ENCODE peak calls at places on chromosomes 12 and 14, in five cellular contexts. One of them, this sample, is unnamed.

GRCh38 chr12:39236994-39237393 is 205.9 kb downstream of the KIF21A start:
- DNase-seq in H7: no peak
- DNase-seq in NCI-H1092: no peak
- DNase-seq in activated gamma-delta T cell treated with Interleukin-2 at 50 U/mL for 16 hours: no peak
- DNase-seq in C1 segment of cervical spinal cord: no peak
- DNase-seq in this sample: no peak

GRCh38 chr12:12999276-12999958 is 648 bp downstream of the HEBP1 start:
- DNase-seq in H7: peak; percentile 75
- DNase-seq in NCI-H1092: no peak
- DNase-seq in activated gamma-delta T cell treated with Interleukin-2 at 50 U/mL for 16 hours: no peak
- DNase-seq in C1 segment of cervical spinal cord: no peak
- DNase-seq in this sample: no peak

GRCh38 chr14:100237735-100238418 is 1.1 kb upstream of the YY1 start:
- DNase-seq in H7: peak; percentile 77
- DNase-seq in NCI-H1092: peak; percentile 38
- DNase-seq in activated gamma-delta T cell treated with Interleukin-2 at 50 U/mL for 16 hours: peak; percentile 49
- DNase-seq in C1 segment of cervical spinal cord: no peak
- DNase-seq in this sample: peak; percentile 48

GRCh38 chr12:53485955-53486729 is 13.1 kb downstream of the MAP3K12 start:
- DNase-seq in H7: no peak
- DNase-seq in NCI-H1092: no peak
- DNase-seq in activated gamma-delta T cell treated with Interleukin-2 at 50 U/mL for 16 hours: no peak
- DNase-seq in C1 segment of cervical spinal cord: no peak
- DNase-seq in this sample: no peak

GRCh38 chr14:102484316-102484715 is 25.3 kb downstream of the ANKRD9 start:
- DNase-seq in H7: no peak
- DNase-seq in NCI-H1092: no peak
- DNase-seq in activated gamma-delta T cell treated with Interleukin-2 at 50 U/mL for 16 hours: no peak
- DNase-seq in C1 segment of cervical spinal cord: no peak
- DNase-seq in this sample: no peak

GRCh38 chr12:1115471-1116242 is 124.6 kb downstream of the ERC1 start:
- DNase-seq in H7: no peak
- DNase-seq in NCI-H1092: no peak
- DNase-seq in activated gamma-delta T cell treated with Interleukin-2 at 50 U/mL for 16 hours: no peak
- DNase-seq in C1 segment of cervical spinal cord: no peak
- DNase-seq in this sample: no peak

GRCh38 chr12:72872488-72872887 is 600.3 kb downstream of the TRHDE start:
- DNase-seq in H7: peak; percentile 7
- DNase-seq in NCI-H1092: no peak
- DNase-seq in activated gamma-delta T cell treated with Interleukin-2 at 50 U/mL for 16 hours: no peak
- DNase-seq in C1 segment of cervical spinal cord: no peak
- DNase-seq in this sample: no peak

GRCh38 chr12:58895053-58895452 is 25.3 kb downstream of the LRIG3 start:
- DNase-seq in H7: no peak
- DNase-seq in NCI-H1092: no peak
- DNase-seq in activated gamma-delta T cell treated with Interleukin-2 at 50 U/mL for 16 hours: no peak
- DNase-seq in C1 segment of cervical spinal cord: no peak
- DNase-seq in this sample: no peak

GRCh38 chr14:28603606-28604005 is 163.0 kb upstream of the FOXG1 start:
- DNase-seq in H7: no peak
- DNase-seq in NCI-H1092: no peak
- DNase-seq in activated gamma-delta T cell treated with Interleukin-2 at 50 U/mL for 16 hours: no peak
- DNase-seq in C1 segment of cervical spinal cord: no peak
- DNase-seq in this sample: no peak

GRCh38 chr12:107145397-107145796 is 52.0 kb upstream of the CRY1 start:
- DNase-seq in H7: no peak
- DNase-seq in NCI-H1092: no peak
- DNase-seq in activated gamma-delta T cell treated with Interleukin-2 at 50 U/mL for 16 hours: no peak
- DNase-seq in C1 segment of cervical spinal cord: no peak
- DNase-seq in this sample: no peak

GRCh38 chr12:4956054-4956453 is 46.3 kb downstream of the KCNA1 start:
- DNase-seq in H7: no peak
- DNase-seq in NCI-H1092: no peak
- DNase-seq in activated gamma-delta T cell treated with Interleukin-2 at 50 U/mL for 16 hours: no peak
- DNase-seq in C1 segment of cervical spinal cord: no peak
- DNase-seq in this sample: no peak

GRCh38 chr12:27344760-27345159 is 12.1 kb downstream of the BMAL2 start:
- DNase-seq in H7: no peak
- DNase-seq in NCI-H1092: no peak
- DNase-seq in activated gamma-delta T cell treated with Interleukin-2 at 50 U/mL for 16 hours: no peak
- DNase-seq in C1 segment of cervical spinal cord: no peak
- DNase-seq in this sample: no peak

GRCh38 chr12:38137716-38138115 is 178.9 kb upstream of the ALG10B start:
- DNase-seq in H7: no peak
- DNase-seq in NCI-H1092: no peak
- DNase-seq in activated gamma-delta T cell treated with Interleukin-2 at 50 U/mL for 16 hours: no peak
- DNase-seq in C1 segment of cervical spinal cord: no peak
- DNase-seq in this sample: no peak

GRCh38 chr12:73529954-73530353 is 1007.7 kb upstream of the ATXN7L3B start:
- DNase-seq in H7: no peak
- DNase-seq in NCI-H1092: no peak
- DNase-seq in activated gamma-delta T cell treated with Interleukin-2 at 50 U/mL for 16 hours: no peak
- DNase-seq in C1 segment of cervical spinal cord: no peak
- DNase-seq in this sample: no peak

GRCh38 chr12:104702565-104703139 is 245.9 kb downstream of the CHST11 start:
- DNase-seq in H7: no peak
- DNase-seq in NCI-H1092: no peak
- DNase-seq in activated gamma-delta T cell treated with Interleukin-2 at 50 U/mL for 16 hours: no peak
- DNase-seq in C1 segment of cervical spinal cord: no peak
- DNase-seq in this sample: no peak

GRCh38 chr12:116916122-116916521 is 5.4 kb downstream of the FBXW8 start:
- DNase-seq in H7: no peak
- DNase-seq in NCI-H1092: no peak
- DNase-seq in activated gamma-delta T cell treated with Interleukin-2 at 50 U/mL for 16 hours: no peak
- DNase-seq in C1 segment of cervical spinal cord: no peak
- DNase-seq in this sample: no peak

GRCh38 chr12:114744696-114745095 is 60.7 kb upstream of the TBX3 start:
- DNase-seq in H7: no peak
- DNase-seq in NCI-H1092: no peak
- DNase-seq in activated gamma-delta T cell treated with Interleukin-2 at 50 U/mL for 16 hours: no peak
- DNase-seq in C1 segment of cervical spinal cord: no peak
- DNase-seq in this sample: no peak

GRCh38 chr12:92338102-92338501 is 192.5 kb upstream of the BTG1 start:
- DNase-seq in H7: no peak
- DNase-seq in NCI-H1092: no peak
- DNase-seq in activated gamma-delta T cell treated with Interleukin-2 at 50 U/mL for 16 hours: no peak
- DNase-seq in C1 segment of cervical spinal cord: no peak
- DNase-seq in this sample: no peak

GRCh38 chr12:88638956-88639355 is 58.7 kb upstream of the KITLG start:
- DNase-seq in H7: no peak
- DNase-seq in NCI-H1092: no peak
- DNase-seq in activated gamma-delta T cell treated with Interleukin-2 at 50 U/mL for 16 hours: no peak
- DNase-seq in C1 segment of cervical spinal cord: no peak
- DNase-seq in this sample: no peak

GRCh38 chr12:25553083-25553482 is at the start of gene LMNTD1:
- DNase-seq in H7: no peak
- DNase-seq in NCI-H1092: no peak
- DNase-seq in activated gamma-delta T cell treated with Interleukin-2 at 50 U/mL for 16 hours: no peak
- DNase-seq in C1 segment of cervical spinal cord: no peak
- DNase-seq in this sample: no peak

GRCh38 chr12:131987552-131987951 is 37.8 kb downstream of the EP400 start:
- DNase-seq in H7: no peak
- DNase-seq in NCI-H1092: no peak
- DNase-seq in activated gamma-delta T cell treated with Interleukin-2 at 50 U/mL for 16 hours: no peak
- DNase-seq in C1 segment of cervical spinal cord: no peak
- DNase-seq in this sample: no peak

GRCh38 chr14:96797943-96798349 is 764 bp downstream of the VRK1 start:
- DNase-seq in H7: no peak
- DNase-seq in NCI-H1092: no peak
- DNase-seq in activated gamma-delta T cell treated with Interleukin-2 at 50 U/mL for 16 hours: peak; percentile 11
- DNase-seq in C1 segment of cervical spinal cord: no peak
- DNase-seq in this sample: peak; percentile 26

GRCh38 chr12:106275458-106275857 is 27.1 kb upstream of the TCP11L2 start:
- DNase-seq in H7: no peak
- DNase-seq in NCI-H1092: no peak
- DNase-seq in activated gamma-delta T cell treated with Interleukin-2 at 50 U/mL for 16 hours: no peak
- DNase-seq in C1 segment of cervical spinal cord: no peak
- DNase-seq in this sample: no peak

GRCh38 chr14:33432407-33433023 is 493.8 kb downstream of the NPAS3 start:
- DNase-seq in H7: no peak
- DNase-seq in NCI-H1092: peak; percentile 14
- DNase-seq in activated gamma-delta T cell treated with Interleukin-2 at 50 U/mL for 16 hours: no peak
- DNase-seq in C1 segment of cervical spinal cord: no peak
- DNase-seq in this sample: no peak

GRCh38 chr12:109452489-109452888 is 24.6 kb downstream of the KCTD10 start:
- DNase-seq in H7: no peak
- DNase-seq in NCI-H1092: no peak
- DNase-seq in activated gamma-delta T cell treated with Interleukin-2 at 50 U/mL for 16 hours: no peak
- DNase-seq in C1 segment of cervical spinal cord: no peak
- DNase-seq in this sample: no peak

GRCh38 chr14:96016761-96017160 is 22.4 kb upstream of the C14orf132 start:
- DNase-seq in H7: no peak
- DNase-seq in NCI-H1092: peak; percentile 63
- DNase-seq in activated gamma-delta T cell treated with Interleukin-2 at 50 U/mL for 16 hours: no peak
- DNase-seq in C1 segment of cervical spinal cord: no peak
- DNase-seq in this sample: no peak

GRCh38 chr12:74449872-74450271 is 87.8 kb upstream of the ATXN7L3B start:
- DNase-seq in H7: no peak
- DNase-seq in NCI-H1092: no peak
- DNase-seq in activated gamma-delta T cell treated with Interleukin-2 at 50 U/mL for 16 hours: no peak
- DNase-seq in C1 segment of cervical spinal cord: no peak
- DNase-seq in this sample: no peak

GRCh38 chr12:118983147-118983824 is 1.9 kb downstream of the SRRM4 start:
- DNase-seq in H7: no peak
- DNase-seq in NCI-H1092: no peak
- DNase-seq in activated gamma-delta T cell treated with Interleukin-2 at 50 U/mL for 16 hours: no peak
- DNase-seq in C1 segment of cervical spinal cord: no peak
- DNase-seq in this sample: no peak

GRCh38 chr12:124904306-124905098 is 9.9 kb downstream of the UBC start:
- DNase-seq in H7: peak; percentile 51
- DNase-seq in NCI-H1092: no peak
- DNase-seq in activated gamma-delta T cell treated with Interleukin-2 at 50 U/mL for 16 hours: no peak
- DNase-seq in C1 segment of cervical spinal cord: no peak
- DNase-seq in this sample: no peak

GRCh38 chr14:100555436-100556067 is 31.7 kb downstream of the BEGAIN start:
- DNase-seq in H7: peak; percentile 83
- DNase-seq in NCI-H1092: no peak
- DNase-seq in activated gamma-delta T cell treated with Interleukin-2 at 50 U/mL for 16 hours: no peak
- DNase-seq in C1 segment of cervical spinal cord: no peak
- DNase-seq in this sample: no peak

GRCh38 chr12:111942557-111942956 is 70.4 kb downstream of the TMEM116 start:
- DNase-seq in H7: no peak
- DNase-seq in NCI-H1092: no peak
- DNase-seq in activated gamma-delta T cell treated with Interleukin-2 at 50 U/mL for 16 hours: no peak
- DNase-seq in C1 segment of cervical spinal cord: no peak
- DNase-seq in this sample: no peak

GRCh38 chr12:57145460-57146059 is 1.9 kb downstream of the LRP1-AS start:
- DNase-seq in H7: no peak
- DNase-seq in NCI-H1092: no peak
- DNase-seq in activated gamma-delta T cell treated with Interleukin-2 at 50 U/mL for 16 hours: no peak
- DNase-seq in C1 segment of cervical spinal cord: no peak
- DNase-seq in this sample: no peak

GRCh38 chr12:112170971-112171596 is 45.7 kb downstream of the TRAFD1 start:
- DNase-seq in H7: peak; percentile 37
- DNase-seq in NCI-H1092: no peak
- DNase-seq in activated gamma-delta T cell treated with Interleukin-2 at 50 U/mL for 16 hours: no peak
- DNase-seq in C1 segment of cervical spinal cord: no peak
- DNase-seq in this sample: no peak

GRCh38 chr14:60095781-60096450 is 4.2 kb downstream of the PCNX4 start:
- DNase-seq in H7: no peak
- DNase-seq in NCI-H1092: no peak
- DNase-seq in activated gamma-delta T cell treated with Interleukin-2 at 50 U/mL for 16 hours: no peak
- DNase-seq in C1 segment of cervical spinal cord: no peak
- DNase-seq in this sample: no peak

GRCh38 chr12:56520025-56520810 is 1.4 kb upstream of the RBMS2 start:
- DNase-seq in H7: no peak
- DNase-seq in NCI-H1092: no peak
- DNase-seq in activated gamma-delta T cell treated with Interleukin-2 at 50 U/mL for 16 hours: no peak
- DNase-seq in C1 segment of cervical spinal cord: no peak
- DNase-seq in this sample: no peak

GRCh38 chr14:23478109-23478698 is 8.7 kb downstream of the NGDN start:
- DNase-seq in H7: peak; percentile 44
- DNase-seq in NCI-H1092: peak; percentile 54
- DNase-seq in activated gamma-delta T cell treated with Interleukin-2 at 50 U/mL for 16 hours: peak; percentile 63
- DNase-seq in C1 segment of cervical spinal cord: no peak
- DNase-seq in this sample: peak; percentile 63

GRCh38 chr14:53260286-53260685 is 107.2 kb upstream of the DDHD1 start:
- DNase-seq in H7: no peak
- DNase-seq in NCI-H1092: no peak
- DNase-seq in activated gamma-delta T cell treated with Interleukin-2 at 50 U/mL for 16 hours: no peak
- DNase-seq in C1 segment of cervical spinal cord: no peak
- DNase-seq in this sample: no peak